ENCODE peak calls at places on chromosome 1, in five cellular contexts. F, P, R, J and S are unnamed samples.

GRCh38 chr1:17887646-17888395 is 132.7 kb downstream of the ACTL8 start:
- DNase-seq in F (no peak), P (no peak), R (no peak), J (no peak), S (no peak)

GRCh38 chr1:6600410-6601048 is 2.1 kb downstream of the KLHL21 start:
- DNase-seq in F (no peak), P (no peak), R (no peak), J (no peak), S (no peak)

GRCh38 chr1:17926906-17927305 is 171.8 kb downstream of the ACTL8 start:
- DNase-seq in F (no peak), P (no peak), R (no peak), J (no peak), S (no peak)

GRCh38 chr1:204902674-204903073 is 32.0 kb downstream of the NFASC start:
- DNase-seq in F (no peak), P (no peak), R (no peak), J (no peak), S (no peak)

GRCh38 chr1:204961765-204962419 is 81.1 kb upstream of the CNTN2 start:
- DNase-seq in F (no peak), P (no peak), R (no peak), J (peak; percentile 53), S (no peak)

GRCh38 chr1:21290546-21290944 is 282 bp upstream of the ECE1 start:
- DNase-seq in F (no peak), P (no peak), R (no peak), J (peak; percentile 7), S (no peak)

GRCh38 chr1:48082271-48082925 is 85.2 kb upstream of the TRABD2B start:
- DNase-seq in F (no peak), P (no peak), R (no peak), J (no peak), S (no peak)

GRCh38 chr1:16082283-16083038 is 9.0 kb upstream of the FAM131C start:
- DNase-seq in F (peak; percentile 26), P (peak; percentile 46), R (no peak), J (peak; percentile 78), S (no peak)

GRCh38 chr1:89721351-89721750 is 88.4 kb downstream of the LRRC8C start:
- DNase-seq in F (no peak), P (peak; percentile 56), R (no peak), J (peak; percentile 59), S (peak; percentile 46)

GRCh38 chr1:47424336-47424982 is 8.4 kb downstream of the FOXE3 start:
- DNase-seq in F (peak; percentile 21), P (no peak), R (no peak), J (peak; percentile 63), S (peak; percentile 28)

GRCh38 chr1:155322953-155323728 is 2.4 kb downstream of the RUSC1 start:
- DNase-seq in F (peak; percentile 95), P (peak; percentile 73), R (peak; percentile 86), J (peak; percentile 93), S (peak; percentile 89)

GRCh38 chr1:29749021-29749420 is 512.7 kb downstream of the PTPRU start:
- DNase-seq in F (no peak), P (no peak), R (no peak), J (no peak), S (no peak)

GRCh38 chr1:203172184-203173115 is 3.2 kb downstream of the MYBPH start:
- DNase-seq in F (peak; percentile 21), P (peak; percentile 12), R (peak; percentile 21), J (peak; percentile 76), S (no peak)

GRCh38 chr1:212608956-212609700 is 567 bp downstream of the ATF3 start:
- DNase-seq in F (no peak), P (peak; percentile 31), R (no peak), J (peak; percentile 82), S (no peak)

GRCh38 chr1:155166373-155167165 is 6.5 kb downstream of the KRTCAP2 start:
- DNase-seq in F (no peak), P (no peak), R (no peak), J (no peak), S (no peak)

GRCh38 chr1:13469343-13469742 is 44.5 kb downstream of the LRRC38 start:
- DNase-seq in F (no peak), P (no peak), R (no peak), J (peak; percentile 2), S (no peak)

GRCh38 chr1:162670928-162671663 is 38.8 kb downstream of the DDR2 start:
- DNase-seq in F (no peak), P (no peak), R (no peak), J (no peak), S (peak; percentile 68)

GRCh38 chr1:119799599-119800177 is 11.6 kb downstream of the REG4 start:
- DNase-seq in F (no peak), P (no peak), R (no peak), J (no peak), S (no peak)

GRCh38 chr1:40477680-40478057 is 579 bp downstream of the ZFP69 start:
- DNase-seq in F (no peak), P (peak; percentile 27), R (no peak), J (peak; percentile 71), S (no peak)